ENCODE peak calls at places on chromosomes 12 and 14, in eight cellular contexts. E, J, B, D, L, N, V and H are unnamed samples.

GRCh38 chr12:116924558-116925453 is 14.1 kb downstream of the FBXW8 start:
- DNase-seq in E (no peak), J (no peak), B (peak; percentile 44), D (peak; percentile 24), L (peak; percentile 30), N (no peak), V (peak; percentile 58), H (peak; percentile 46)

GRCh38 chr12:76065917-76066316 is 18.6 kb downstream of the NAP1L1 start:
- DNase-seq in E (no peak), J (no peak), B (no peak), D (no peak), L (no peak), N (no peak), V (no peak), H (no peak)

GRCh38 chr12:72869025-72869424 is 596.9 kb downstream of the TRHDE start:
- DNase-seq in E (no peak), J (no peak), B (no peak), D (no peak), L (no peak), N (no peak), V (no peak), H (no peak)

GRCh38 chr12:7856516-7856915 is 16.2 kb downstream of the SLC2A14 start:
- DNase-seq in E (no peak), J (no peak), B (no peak), D (no peak), L (no peak), N (no peak), V (no peak), H (no peak)

GRCh38 chr14:26794731-26795130 is 196.9 kb upstream of the NOVA1 start:
- DNase-seq in E (no peak), J (no peak), B (no peak), D (no peak), L (no peak), N (no peak), V (no peak), H (no peak)

GRCh38 chr12:116319851-116320621 is 42.5 kb upstream of the MED13L start:
- DNase-seq in E (peak; percentile 19), J (no peak), B (no peak), D (no peak), L (no peak), N (no peak), V (no peak), H (no peak)

GRCh38 chr14:91464615-91465205 is 45.4 kb downstream of the PPP4R3A start:
- DNase-seq in E (no peak), J (no peak), B (no peak), D (no peak), L (no peak), N (no peak), V (no peak), H (no peak)

GRCh38 chr12:15179672-15180071 is 41.5 kb downstream of the RERG start:
- DNase-seq in E (no peak), J (no peak), B (no peak), D (no peak), L (no peak), N (no peak), V (no peak), H (no peak)

GRCh38 chr14:100534528-100535286 is 52.5 kb downstream of the BEGAIN start:
- DNase-seq in E (peak; percentile 52), J (no peak), B (no peak), D (no peak), L (no peak), N (no peak), V (no peak), H (peak; percentile 56)

GRCh38 chr12:30569426-30569825 is 126.2 kb downstream of the IPO8 start:
- DNase-seq in E (no peak), J (no peak), B (no peak), D (no peak), L (no peak), N (no peak), V (no peak), H (no peak)

GRCh38 chr14:42806909-42807315 is 1200.2 kb downstream of the LRFN5 start:
- DNase-seq in E (no peak), J (no peak), B (no peak), D (no peak), L (no peak), N (no peak), V (no peak), H (no peak)

GRCh38 chr12:116525418-116526001 is 33.7 kb upstream of the MAP1LC3B2 start:
- DNase-seq in E (no peak), J (peak; percentile 70), B (peak; percentile 80), D (peak; percentile 87), L (no peak), N (no peak), V (no peak), H (no peak)

GRCh38 chr12:53735-54095 is 12.9 kb upstream of the IQSEC3 start:
- DNase-seq in E (no peak), J (no peak), B (no peak), D (no peak), L (peak; percentile 4), N (no peak), V (no peak), H (no peak)

GRCh38 chr12:93908264-93908663 is 231.1 kb downstream of the CRADD start:
- DNase-seq in E (no peak), J (no peak), B (no peak), D (no peak), L (no peak), N (no peak), V (no peak), H (no peak)

GRCh38 chr12:15629761-15630160 is 159.4 kb downstream of the EPS8 start:
- DNase-seq in E (no peak), J (no peak), B (no peak), D (peak; percentile 32), L (no peak), N (no peak), V (no peak), H (no peak)

GRCh38 chr14:52356025-52356424 is 41.9 kb downstream of the PTGER2 start:
- DNase-seq in E (no peak), J (no peak), B (no peak), D (peak; percentile 47), L (no peak), N (no peak), V (no peak), H (no peak)

GRCh38 chr12:88351121-88351520 is 209.0 kb downstream of the TMTC3 start:
- DNase-seq in E (no peak), J (no peak), B (no peak), D (no peak), L (no peak), N (no peak), V (no peak), H (no peak)

GRCh38 chr12:104733717-104734175 is 224.3 kb downstream of the SLC41A2 start:
- DNase-seq in E (peak; percentile 52), J (peak; percentile 80), B (peak; percentile 8), D (peak; percentile 29), L (peak; percentile 46), N (no peak), V (no peak), H (no peak)
- TF ChIP-seq REST in E (no peak), J (no peak), B (no peak), D (no peak), L (no peak), N (no peak), V (no peak), H (no peak)

GRCh38 chr12:39357046-39357445 is 85.9 kb downstream of the KIF21A start:
- DNase-seq in E (no peak), J (no peak), B (no peak), D (no peak), L (no peak), N (no peak), V (no peak), H (no peak)
- TF ChIP-seq REST in E (no peak), J (no peak), B (no peak), D (no peak), L (no peak), N (no peak), V (no peak), H (no peak)

GRCh38 chr12:31618228-31619025 is 27.5 kb upstream of the DENND5B start:
- DNase-seq in E (no peak), J (no peak), B (no peak), D (no peak), L (no peak), N (no peak), V (no peak), H (no peak)
- TF ChIP-seq REST in E (no peak), J (no peak), B (no peak), D (no peak), L (peak; percentile 69), N (no peak), V (no peak), H (no peak)

DNA sequence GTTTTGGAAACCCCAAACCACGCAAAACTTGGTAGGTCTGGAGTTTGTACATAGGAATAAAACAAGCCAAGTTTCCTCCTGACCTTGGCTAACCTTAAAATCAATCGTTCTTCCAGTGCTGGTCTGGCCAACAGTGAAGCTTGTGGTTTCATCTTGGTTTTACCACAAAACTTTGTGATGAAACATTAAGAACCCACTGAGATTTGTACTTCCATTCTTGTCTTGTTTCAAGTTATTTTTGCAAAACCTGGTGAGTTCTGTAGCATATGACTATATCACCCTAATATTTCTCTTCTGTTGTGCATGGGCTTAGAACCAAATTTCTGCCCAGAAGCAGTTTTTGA is 26.4 kb downstream of the SIX1 start:
- DNase-seq in E (no peak), J (no peak), B (no peak), D (no peak), L (no peak), N (no peak), V (no peak), H (no peak)
- TF ChIP-seq REST in E (no peak), J (no peak), B (no peak), D (no peak), L (no peak), N (no peak), V (no peak), H (no peak)

GRCh38 chr14:77124345-77125274 is 17.0 kb downstream of the ZDHHC22 start:
- DNase-seq in E (peak; percentile 92), J (peak; percentile 62), B (no peak), D (peak; percentile 48), L (peak; percentile 55), N (no peak), V (no peak), H (no peak)
- TF ChIP-seq REST in E (no peak), J (no peak), B (no peak), D (no peak), L (no peak), N (no peak), V (no peak), H (no peak)

GRCh38 chr12:109162551-109162950 is 46.2 kb downstream of the ACACB start:
- DNase-seq in E (no peak), J (no peak), B (no peak), D (no peak), L (no peak), N (no peak), V (no peak), H (no peak)

GRCh38 chr12:109157986-109158385 is 41.6 kb downstream of the ACACB start:
- DNase-seq in E (peak; percentile 26), J (no peak), B (no peak), D (no peak), L (no peak), N (no peak), V (no peak), H (no peak)

GRCh38 chr12:109160433-109160832 is 44.0 kb downstream of the ACACB start:
- DNase-seq in E (no peak), J (no peak), B (no peak), D (no peak), L (no peak), N (no peak), V (no peak), H (no peak)

GRCh38 chr12:109163150-109163549 is 46.8 kb downstream of the ACACB start:
- DNase-seq in E (no peak), J (no peak), B (no peak), D (no peak), L (no peak), N (no peak), V (no peak), H (no peak)

GRCh38 chr12:109160873-109161272 is 44.5 kb downstream of the ACACB start:
- DNase-seq in E (no peak), J (no peak), B (no peak), D (no peak), L (no peak), N (no peak), V (no peak), H (no peak)
- TF ChIP-seq REST in E (no peak), J (no peak), B (no peak), D (no peak), L (no peak), N (no peak), V (no peak), H (no peak)